ENCODE peak calls at places on chromosomes 16 and 17, in five cellular contexts. Q, P, C, S and V are unnamed samples.

GRCh38 chr17:64938925-64939474 is 19.7 kb upstream of the LRRC37A3 start:
- DNase-seq in S (no peak), Q (no peak), C (peak), P (peak), V (peak)

GRCh38 chr17:36016555-36016954 is 1.2 kb downstream of the CCL23 start:
- DNase-seq in P (no peak), Q (no peak), S (no peak), C (no peak), V (no peak)

GRCh38 chr16:50146479-50147435 is 6.3 kb upstream of the TENT4B start:
- DNase-seq in Q (peak), C (no peak), S (no peak), P (no peak), V (no peak)

GRCh38 chr17:2751482-2751881 is 2.0 kb upstream of the CCDC92B start:
- DNase-seq in S (no peak), C (no peak), Q (no peak), P (no peak), V (no peak)

GRCh38 chr17:4980644-4981216 is 6.7 kb downstream of the CAMTA2 start:
- DNase-seq in P (no peak), C (peak), Q (no peak), S (no peak), V (peak)

GRCh38 chr16:49485663-49486062 is 112.1 kb downstream of the C16orf78 start:
- DNase-seq in C (no peak), P (no peak), Q (no peak), S (no peak), V (no peak)

GRCh38 chr17:56913000-56913866 is 616 bp downstream of the TRIM25 start:
- DNase-seq in C (no peak), S (no peak), P (peak), Q (no peak), V (no peak)

GRCh38 chr16:53159781-53160436 is 105.1 kb downstream of the CHD9 start:
- DNase-seq in Q (peak), C (peak), S (no peak), P (no peak), V (peak)

GRCh38 chr16:49575352-49576172 is 202.0 kb downstream of the C16orf78 start:
- DNase-seq in C (peak), Q (no peak), S (no peak), P (no peak), V (no peak)

GRCh38 chr16:50473375-50473945 is 74.7 kb upstream of the NKD1 start:
- DNase-seq in S (no peak), P (no peak), Q (peak), C (peak), V (peak)

GRCh38 chr16:54936979-54937672 is 6.5 kb downstream of the IRX5 start:
- DNase-seq in S (no peak), P (peak), C (no peak), Q (no peak), V (peak)

GRCh38 chr16:81280393-81280792 is 34.4 kb upstream of the GAN start:
- DNase-seq in P (no peak), Q (no peak), S (no peak), C (no peak), V (no peak)

GRCh38 chr16:58236831-58237230 is 38.9 kb upstream of the CSNK2A2 start:
- DNase-seq in S (no peak), Q (no peak), C (no peak), P (no peak), V (no peak)

GRCh38 chr16:67329901-67330300 is 3.3 kb downstream of the LRRC36 start:
- DNase-seq in C (no peak), S (no peak), P (no peak), Q (no peak), V (no peak)

DNA sequence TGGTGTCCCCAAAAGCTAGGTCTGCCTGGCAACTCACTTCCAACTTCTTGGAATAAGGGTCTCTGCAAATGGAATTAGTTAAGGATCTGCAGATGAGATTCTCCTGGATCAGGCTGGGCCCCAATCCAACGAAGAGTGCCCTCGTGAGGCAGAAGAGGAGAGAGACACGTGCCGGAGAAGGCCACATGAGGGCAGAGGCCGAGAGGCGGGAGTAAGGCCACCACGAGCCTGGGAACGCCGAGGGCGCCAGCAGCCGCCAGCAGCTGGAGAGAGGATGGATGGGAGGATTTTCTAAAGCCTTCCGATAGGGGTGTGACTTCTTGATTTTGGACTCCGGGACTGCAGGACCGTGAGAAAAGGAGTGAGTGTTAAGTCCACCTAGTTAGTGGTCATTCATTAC is 76.3 kb downstream of the JPH3 start:
- DNase-seq in S (no peak), C (no peak), Q (no peak), P (no peak), V (no peak)
- TF ChIP-seq CTCF in S (no peak), C (no peak), Q (no peak), P (no peak), V (no peak)

DNA sequence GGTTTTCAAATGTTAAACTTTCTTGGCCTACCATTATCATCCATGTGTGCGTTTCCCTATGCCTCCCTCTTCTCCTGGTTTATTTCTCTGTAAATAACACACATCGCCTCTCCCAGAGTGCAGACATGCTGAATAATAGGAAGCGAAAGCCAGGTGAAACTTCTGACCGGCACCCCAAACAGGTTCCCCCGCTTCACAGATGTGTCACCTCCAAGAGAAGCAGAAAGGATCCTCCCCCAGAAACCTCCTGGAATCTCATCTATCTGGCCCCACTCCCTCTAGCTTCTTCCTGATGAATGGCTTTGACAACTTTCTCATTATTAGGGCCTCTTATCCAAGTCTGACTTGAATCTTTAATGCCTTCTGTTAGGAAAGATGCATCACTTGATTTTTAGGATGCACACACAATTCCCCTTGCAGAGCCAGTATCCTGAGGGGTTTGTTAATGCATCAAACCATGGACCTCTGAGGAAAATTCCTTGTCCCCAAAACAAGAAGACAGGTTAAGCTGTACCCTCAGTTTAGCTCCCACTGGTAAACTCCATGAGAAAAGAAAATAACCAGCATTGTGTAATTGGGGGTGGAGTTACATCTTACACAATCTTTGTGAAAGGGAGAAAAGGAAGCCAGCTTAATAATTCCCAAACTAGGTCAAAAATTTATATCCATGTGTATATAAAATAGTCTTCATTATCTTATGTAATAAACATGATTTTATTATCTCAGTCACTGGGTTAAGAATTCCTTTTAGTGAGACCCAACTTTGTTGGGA is 20.1 kb upstream of the HYDIN start:
- DNase-seq in Q (no peak), P (no peak), S (no peak), C (no peak), V (no peak)
- TF ChIP-seq CTCF in Q (no peak), P (no peak), S (no peak), C (no peak), V (no peak)

GRCh38 chr16:68750243-68750642 is 13.2 kb downstream of the CDH1 start:
- DNase-seq in P (no peak), C (no peak), Q (no peak), S (no peak), V (no peak)
- TF ChIP-seq CTCF in P (no peak), C (no peak), Q (no peak), S (no peak), V (no peak)

GRCh38 chr16:70473446-70474319 is 19.3 kb downstream of the FCSK start:
- DNase-seq in C (no peak), Q (no peak), S (no peak), P (no peak), V (no peak)
- TF ChIP-seq CTCF in C (peak), Q (no peak), S (no peak), P (no peak), V (no peak)

GRCh38 chr17:77400445-77400870 is 259.7 kb downstream of the SEC14L1 start:
- DNase-seq in S (no peak), Q (no peak), C (peak), P (no peak), V (peak)
- TF ChIP-seq CTCF in S (peak), Q (peak), C (peak), P (peak), V (peak)

DNA sequence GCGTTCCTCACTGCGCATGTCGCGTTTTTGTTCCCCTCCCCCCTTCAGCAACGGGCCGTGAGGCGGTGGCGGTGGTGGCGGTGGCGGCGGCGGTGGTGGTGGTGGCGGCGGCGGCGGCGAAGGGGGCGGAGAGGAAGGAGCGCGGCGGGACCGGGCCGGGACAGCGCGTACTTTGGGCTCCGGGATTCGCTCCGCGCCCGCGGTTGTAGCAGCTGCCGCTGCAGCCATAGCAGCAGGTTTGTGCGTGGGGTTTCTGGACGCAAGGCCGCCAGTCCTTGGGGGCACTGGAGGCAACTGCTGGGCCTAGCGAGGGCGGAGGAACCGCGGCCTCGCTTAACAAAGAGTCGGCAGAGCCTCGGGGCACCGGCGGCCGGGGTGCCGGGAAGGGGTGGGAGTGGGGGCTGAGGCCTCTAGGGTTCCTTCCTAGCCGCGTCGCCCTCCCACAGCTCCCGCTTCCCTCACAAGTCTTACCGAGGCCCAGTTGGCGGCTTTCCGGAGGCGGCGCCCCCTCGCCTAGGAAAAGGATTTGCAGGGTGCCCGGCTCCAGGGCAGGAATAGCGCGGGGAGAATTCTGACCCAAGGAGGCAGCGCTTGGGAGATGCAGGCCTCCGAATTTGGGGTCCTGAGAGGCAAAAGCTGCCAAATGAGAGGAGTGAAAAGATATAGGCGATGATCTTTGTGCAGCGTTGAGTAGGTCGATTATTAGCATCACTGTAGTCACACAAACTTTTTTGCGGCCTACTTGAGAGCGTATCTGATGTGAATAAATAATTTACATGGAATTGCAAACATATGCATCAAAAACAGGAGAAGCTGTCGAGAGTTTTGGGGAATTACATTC is at the start of gene DDX42:
- DNase-seq in C (no peak), S (no peak), Q (no peak), P (peak), V (no peak)
- TF ChIP-seq CTCF in C (peak), S (peak), Q (peak), P (no peak), V (no peak)

GRCh38 chr17:75856062-75856681 is 1.0 kb upstream of the WBP2 start:
- DNase-seq in C (no peak), P (no peak), Q (no peak), S (no peak), V (peak)
- TF ChIP-seq CTCF in C (no peak), P (no peak), Q (no peak), S (no peak), V (peak)

GRCh38 chr17:81392909-81393654 is 2.2 kb upstream of the BAHCC1 start:
- DNase-seq in P (no peak), S (no peak), C (no peak), Q (no peak), V (no peak)

GRCh38 chr17:81391964-81392908 is 3.0 kb upstream of the BAHCC1 start:
- DNase-seq in Q (no peak), S (no peak), C (no peak), P (peak), V (no peak)

GRCh38 chr17:81394377-81394747 is 895 bp upstream of the BAHCC1 start:
- DNase-seq in P (no peak), S (no peak), Q (no peak), C (no peak), V (no peak)

GRCh38 chr17:81394831-81395599 is at the start of gene BAHCC1:
- DNase-seq in S (peak), Q (peak), P (peak), C (peak), V (peak)

GRCh38 chr17:81393684-81394376 is 1.4 kb upstream of the BAHCC1 start:
- DNase-seq in Q (peak), C (peak), S (peak), P (peak), V (peak)
- TF ChIP-seq CTCF in Q (no peak), C (no peak), S (no peak), P (no peak), V (no peak)

GRCh38 chr16:4388275-4389021 is 16.8 kb downstream of the VASN start:
- DNase-seq in Q (no peak), C (no peak), S (no peak), P (no peak), V (no peak)

GRCh38 chr16:4392382-4393242 is 21.0 kb downstream of the VASN start:
- DNase-seq in C (no peak), S (no peak), Q (no peak), P (no peak), V (no peak)

GRCh38 chr16:4389051-4389955 is 17.7 kb downstream of the VASN start:
- DNase-seq in C (no peak), Q (no peak), S (no peak), P (no peak), V (no peak)

GRCh38 chr16:4391635-4392381 is 20.2 kb downstream of the VASN start:
- DNase-seq in Q (no peak), S (no peak), P (no peak), C (no peak), V (no peak)

DNA sequence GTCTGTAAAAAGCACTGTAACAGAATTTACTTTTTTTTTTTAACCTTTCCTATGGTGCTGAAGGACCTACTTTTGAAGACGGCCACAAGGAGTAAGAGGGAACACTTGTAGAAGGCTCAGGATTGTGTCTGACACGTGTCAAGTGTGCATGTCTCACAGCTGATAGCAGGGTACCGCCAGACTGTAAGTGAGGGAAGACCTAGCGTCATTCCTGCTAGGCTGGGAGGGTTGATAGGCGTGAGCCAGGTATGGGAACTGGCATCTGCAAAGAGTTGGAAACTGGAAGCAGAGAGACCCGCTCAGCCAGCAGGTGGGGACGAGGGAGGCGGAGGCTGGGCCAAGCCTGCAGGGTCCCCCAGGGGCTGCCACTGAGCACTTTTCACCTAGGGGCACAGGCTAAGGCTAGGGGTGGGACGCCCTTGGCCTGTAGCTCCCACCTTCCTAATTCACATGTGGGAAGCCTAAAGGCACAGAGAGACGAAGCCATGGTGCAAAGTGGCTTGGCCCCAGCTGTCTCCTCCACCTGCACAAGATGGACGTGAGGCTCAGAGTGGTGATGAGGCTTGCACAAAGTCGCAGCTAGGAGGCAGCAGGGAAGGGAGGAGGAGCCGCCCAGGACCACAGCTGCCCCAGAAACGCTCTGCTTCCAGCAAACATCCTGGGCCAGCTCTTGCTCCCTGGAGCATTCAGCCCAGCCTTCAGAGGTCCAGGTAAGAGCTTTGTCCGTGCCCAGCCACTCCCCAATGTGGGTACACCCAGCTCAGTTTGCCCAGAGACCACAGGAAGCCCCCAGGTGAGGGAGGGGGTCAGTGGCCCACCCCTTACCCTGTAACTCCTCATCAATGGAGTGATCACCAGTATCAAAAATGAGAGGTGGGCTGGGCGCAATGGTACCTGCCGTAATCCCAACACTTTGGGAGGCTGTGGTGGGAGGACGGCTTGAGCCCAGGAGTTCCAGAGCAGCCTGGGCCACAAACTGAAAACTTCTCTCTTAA is 18.9 kb downstream of the VASN start:
- DNase-seq in C (no peak), P (no peak), Q (no peak), S (no peak), V (no peak)
- TF ChIP-seq CTCF in C (no peak), P (no peak), Q (no peak), S (peak), V (no peak)

GRCh38 chr17:55830699-55831098 is 79.8 kb downstream of the PCTP start:
- DNase-seq in Q (no peak), S (no peak), P (no peak), C (no peak), V (no peak)

GRCh38 chr17:55833311-55833710 is 82.5 kb downstream of the PCTP start:
- DNase-seq in Q (no peak), P (no peak), S (no peak), C (no peak), V (no peak)

GRCh38 chr17:55825213-55825612 is 74.4 kb downstream of the PCTP start:
- DNase-seq in S (no peak), P (no peak), Q (no peak), C (no peak), V (no peak)

GRCh38 chr17:55830210-55830609 is 79.4 kb downstream of the PCTP start:
- DNase-seq in C (no peak), P (no peak), Q (no peak), S (no peak), V (no peak)
- TF ChIP-seq CTCF in C (no peak), P (no peak), Q (no peak), S (no peak), V (no peak)